ENCODE peak calls at places on chromosomes 5 and 9, in nine cellular contexts. A is midbrain; E is cardiac fibroblast; H is amniotic stem cell; Q is stimulated activated CD4-positive, alpha-beta T cell treated with anti-CD3 and anti-CD28 coated beads, TNF-alpha, amount 100 ng/mL, for 48 hours; J is progenitor cell of endocrine pancreas; Y is left lung; I is C1 segment of cervical spinal cord; W is NCI-H1105 treated with DMSO at 0.1 percent for 48 hours. C is an unnamed sample.

GRCh38 chr9:87706066-87706739 is 19.7 kb upstream of the CTSL start:
- DNase-seq in A (no peak), E (no peak), H (no peak), Q (no peak), J (no peak), Y (no peak), I (no peak), W (no peak), C (no peak)

GRCh38 chr9:109441296-109441695 is 56.8 kb downstream of the PTPN3 start:
- DNase-seq in A (no peak), E (peak), H (no peak), Q (no peak), J (no peak), Y (no peak), I (no peak), W (no peak), C (no peak)

GRCh38 chr5:142432369-142432863 is 107.6 kb upstream of the SPRY4 start:
- DNase-seq in A (no peak), E (no peak), H (no peak), Q (no peak), J (no peak), Y (peak), I (no peak), W (peak), C (peak)

GRCh38 chr5:142716963-142717362 is 31.1 kb upstream of the FGF1 start:
- DNase-seq in A (peak), E (peak), H (no peak), Q (no peak), J (peak), Y (peak), I (no peak), W (no peak), C (no peak)

GRCh38 chr5:133292300-133292699 is 240.5 kb downstream of the HSPA4 start:
- DNase-seq in A (no peak), E (no peak), H (no peak), Q (no peak), J (no peak), Y (no peak), I (no peak), W (no peak), C (no peak)

GRCh38 chr9:137109250-137110146 is 5.0 kb downstream of the DPP7 start:
- DNase-seq in A (no peak), E (no peak), H (no peak), Q (no peak), J (no peak), Y (no peak), I (no peak), W (no peak), C (no peak)

GRCh38 chr9:14578030-14578429 is 115.2 kb downstream of the ZDHHC21 start:
- DNase-seq in A (no peak), E (no peak), H (no peak), Q (no peak), J (no peak), Y (no peak), I (no peak), W (no peak), C (no peak)

GRCh38 chr9:75700252-75700640 is 190.2 kb upstream of the PCSK5 start:
- DNase-seq in A (no peak), E (no peak), H (no peak), Q (no peak), J (no peak), Y (no peak), I (no peak), W (no peak), C (no peak)

GRCh38 chr5:24272735-24273134 is 372.0 kb downstream of the CDH10 start:
- DNase-seq in A (no peak), E (no peak), H (no peak), Q (no peak), J (no peak), Y (no peak), I (no peak), W (no peak), C (no peak)

GRCh38 chr9:122900791-122901190 is 4.4 kb downstream of the RC3H2 start:
- DNase-seq in A (no peak), E (peak), H (no peak), Q (no peak), J (no peak), Y (no peak), I (no peak), W (no peak), C (peak)

GRCh38 chr9:33211695-33212393 is 28.1 kb upstream of the SPINK4 start:
- DNase-seq in A (no peak), E (no peak), H (no peak), Q (no peak), J (no peak), Y (no peak), I (no peak), W (no peak), C (no peak)